ENCODE peak calls at places on chromosomes 1 and 21, in seven cellular contexts. I, K, J, F, S, H and A are unnamed samples.

GRCh38 chr1:19203440-19203839 is 6.6 kb downstream of the UBR4 start:
- DNase-seq in I (no peak), K (no peak), J (peak; percentile 73), F (peak; percentile 93), S (peak; percentile 62), H (no peak), A (no peak)

GRCh38 chr1:89483010-89483756 is 41.4 kb upstream of the LRRC8B start:
- DNase-seq in I (no peak), K (peak; percentile 89), J (peak; percentile 75), F (peak; percentile 82), S (peak; percentile 76), H (peak; percentile 57), A (peak; percentile 34)

GRCh38 chr1:1208713-1209433 is 2.5 kb upstream of the TNFRSF18 start:
- DNase-seq in I (peak; percentile 69), K (no peak), J (no peak), F (peak; percentile 66), S (no peak), H (no peak), A (no peak)

GRCh38 chr1:110068646-110069301 is 1.7 kb downstream of the ALX3 start:
- DNase-seq in I (peak; percentile 69), K (no peak), J (no peak), F (no peak), S (no peak), H (no peak), A (no peak)

GRCh38 chr1:50978144-50978851 is 8.3 kb downstream of the CDKN2C start:
- DNase-seq in I (peak; percentile 86), K (peak; percentile 84), J (peak; percentile 68), F (peak; percentile 63), S (no peak), H (peak; percentile 27), A (no peak)

GRCh38 chr21:40185208-40185607 is 318.0 kb downstream of the PCP4 start:
- DNase-seq in I (no peak), K (no peak), J (no peak), F (no peak), S (no peak), H (no peak), A (no peak)

GRCh38 chr1:7401814-7402547 is 369.1 kb upstream of the VAMP3 start:
- DNase-seq in I (peak; percentile 13), K (no peak), J (peak; percentile 100), F (peak; percentile 99), S (peak; percentile 95), H (peak; percentile 5), A (peak; percentile 100)

GRCh38 chr1:13587256-13588030 is 3.8 kb downstream of the PDPN start:
- DNase-seq in I (no peak), K (no peak), J (no peak), F (no peak), S (no peak), H (no peak), A (no peak)

GRCh38 chr1:193275773-193276172 is 89.4 kb upstream of the B3GALT2 start:
- DNase-seq in I (no peak), K (peak; percentile 30), J (no peak), F (no peak), S (no peak), H (no peak), A (no peak)

GRCh38 chr21:22343721-22344120 is 1345.5 kb downstream of the NCAM2 start:
- DNase-seq in I (no peak), K (no peak), J (no peak), F (no peak), S (no peak), H (no peak), A (no peak)

GRCh38 chr1:202011994-202012393 is 1.6 kb downstream of the ELF3 start:
- DNase-seq in I (no peak), K (no peak), J (peak; percentile 37), F (no peak), S (no peak), H (no peak), A (no peak)

GRCh38 chr1:157971723-157972122 is 21.7 kb upstream of the KIRREL1 start:
- DNase-seq in I (no peak), K (no peak), J (no peak), F (no peak), S (no peak), H (no peak), A (no peak)

GRCh38 chr1:96374076-96374762 is 347.4 kb upstream of the PTBP2 start:
- DNase-seq in I (no peak), K (no peak), J (no peak), F (no peak), S (no peak), H (no peak), A (no peak)

GRCh38 chr1:206442101-206442500 is 28.2 kb upstream of the IKBKE start:
- DNase-seq in I (no peak), K (no peak), J (peak; percentile 51), F (peak; percentile 74), S (peak; percentile 18), H (no peak), A (peak; percentile 23)

GRCh38 chr1:172766462-172766861 is 107.6 kb downstream of the FASLG start:
- DNase-seq in I (no peak), K (no peak), J (no peak), F (no peak), S (no peak), H (no peak), A (no peak)

GRCh38 chr1:222263791-222264190 is 284.1 kb downstream of the HHIPL2 start:
- DNase-seq in I (no peak), K (no peak), J (no peak), F (no peak), S (no peak), H (no peak), A (no peak)

GRCh38 chr1:26161408-26162219 is 2.7 kb downstream of the FAM110D start:
- DNase-seq in I (peak; percentile 89), K (peak; percentile 71), J (peak; percentile 49), F (peak; percentile 25), S (no peak), H (peak; percentile 50), A (no peak)

GRCh38 chr1:233005703-233006102 is 55.3 kb downstream of the NTPCR start:
- DNase-seq in I (no peak), K (no peak), J (peak; percentile 53), F (peak; percentile 9), S (no peak), H (no peak), A (peak; percentile 34)

GRCh38 chr1:171292799-171293198 is 21.2 kb upstream of the FMO4 start:
- DNase-seq in I (no peak), K (no peak), J (no peak), F (peak; percentile 96), S (peak; percentile 18), H (no peak), A (no peak)

GRCh38 chr1:67811816-67812215 is 21.5 kb downstream of the GNG12 start:
- DNase-seq in I (no peak), K (no peak), J (no peak), F (no peak), S (no peak), H (no peak), A (no peak)

GRCh38 chr21:31282095-31282709 is 61.9 kb downstream of the TIAM1 start:
- DNase-seq in I (no peak), K (no peak), J (peak; percentile 49), F (peak; percentile 98), S (peak; percentile 82), H (no peak), A (peak; percentile 61)

GRCh38 chr1:41891403-41891896 is 27.3 kb downstream of the HIVEP3 start:
- DNase-seq in I (no peak), K (no peak), J (peak; percentile 66), F (no peak), S (no peak), H (no peak), A (no peak)

GRCh38 chr1:189211742-189212141 is 1265.9 kb downstream of the BRINP3 start:
- DNase-seq in I (no peak), K (no peak), J (peak; percentile 43), F (no peak), S (peak; percentile 29), H (no peak), A (no peak)

GRCh38 chr1:151716771-151717631 is at the start of gene CELF3:
- DNase-seq in I (no peak), K (peak; percentile 56), J (no peak), F (no peak), S (no peak), H (peak; percentile 37), A (no peak)

GRCh38 chr21:41367598-41368360 is 6.0 kb downstream of the MX2 start:
- DNase-seq in I (peak; percentile 62), K (no peak), J (no peak), F (no peak), S (no peak), H (no peak), A (no peak)